ENCODE peak calls at places on chromosomes 5 and 9, in eight cellular contexts. K is Ammon's horn, U is osteocyte, Y is GM12865, T is SW 1271, N is erythroblast, D is K562, H is NCI-H2171. R is an unnamed sample.

GRCh38 chr5:52743970-52744369 is 43.7 kb upstream of the ITGA1 start:
- DNase-seq in K (no peak), U (no peak), Y (peak; percentile 46), T (no peak), N (no peak), D (no peak), H (no peak), R (peak; percentile 9)

GRCh38 chr5:99141534-99142135 is 212.8 kb upstream of the CHD1 start:
- DNase-seq in K (no peak), U (no peak), Y (no peak), T (no peak), N (peak; percentile 4), D (no peak), H (no peak), R (no peak)

GRCh38 chr5:103414598-103414997 is 148.0 kb downstream of the NUDT12 start:
- DNase-seq in K (no peak), U (no peak), Y (no peak), T (no peak), N (no peak), D (no peak), H (no peak), R (no peak)

GRCh38 chr9:101635473-101635872 is 40.7 kb upstream of the PPP3R2 start:
- DNase-seq in K (no peak), U (no peak), Y (no peak), T (no peak), N (no peak), D (peak; percentile 7), H (no peak), R (no peak)

GRCh38 chr9:136665704-136666363 is 3.1 kb downstream of the EGFL7 start:
- DNase-seq in K (no peak), U (no peak), Y (no peak), T (no peak), N (no peak), D (peak; percentile 81), H (peak; percentile 32), R (no peak)

GRCh38 chr9:87270241-87271234 is 227.1 kb upstream of the DAPK1 start:
- DNase-seq in K (no peak), U (no peak), Y (no peak), T (no peak), N (no peak), D (no peak), H (no peak), R (no peak)

GRCh38 chr5:177539411-177539810 is 15.0 kb downstream of the FAM193B start:
- DNase-seq in K (no peak), U (no peak), Y (no peak), T (no peak), N (no peak), D (no peak), H (no peak), R (no peak)

GRCh38 chr5:124742983-124743533 is 3.4 kb downstream of the ZNF608 start:
- DNase-seq in K (peak; percentile 44), U (no peak), Y (peak; percentile 81), T (no peak), N (no peak), D (no peak), H (no peak), R (no peak)

GRCh38 chr9:419571-420156 is 205.0 kb downstream of the DOCK8 start:
- DNase-seq in K (no peak), U (no peak), Y (no peak), T (no peak), N (no peak), D (no peak), H (no peak), R (no peak)

GRCh38 chr5:32339198-32339597 is 26.5 kb upstream of the MTMR12 start:
- DNase-seq in K (no peak), U (no peak), Y (no peak), T (no peak), N (peak; percentile 62), D (no peak), H (peak; percentile 61), R (no peak)

GRCh38 chr9:130857864-130858730 is 23.0 kb downstream of the ABL1 start:
- DNase-seq in K (no peak), U (no peak), Y (no peak), T (peak; percentile 52), N (no peak), D (no peak), H (peak; percentile 52), R (no peak)

GRCh38 chr5:37272564-37272963 is 23.4 kb upstream of the CPLANE1 start:
- DNase-seq in K (no peak), U (no peak), Y (no peak), T (peak; percentile 25), N (no peak), D (no peak), H (no peak), R (no peak)

GRCh38 chr5:1468629-1469527 is 23.6 kb upstream of the SLC6A3 start:
- DNase-seq in K (no peak), U (no peak), Y (no peak), T (no peak), N (no peak), D (no peak), H (no peak), R (no peak)

GRCh38 chr5:172444626-172445365 is 9.5 kb downstream of the SH3PXD2B start:
- DNase-seq in K (no peak), U (no peak), Y (no peak), T (no peak), N (no peak), D (no peak), H (no peak), R (no peak)

GRCh38 chr9:37408933-37409710 is 13.4 kb upstream of the GRHPR start:
- DNase-seq in K (no peak), U (no peak), Y (peak; percentile 100), T (no peak), N (no peak), D (no peak), H (no peak), R (peak; percentile 52)